ENCODE peak calls at places on chromosomes 12 and 14, in ten cellular contexts. R, H, E, A, F, I, Q, Y, C and W are unnamed samples.

GRCh38 chr14:103308717-103309616 is 25.1 kb upstream of the EIF5 start:
- DNase-seq in R (no peak), H (no peak), E (no peak), A (no peak), F (no peak), I (no peak), Q (peak), Y (no peak), C (no peak), W (no peak)

GRCh38 chr14:73461478-73462077 is 3.2 kb upstream of the NUMB start:
- DNase-seq in R (no peak), H (no peak), E (no peak), A (no peak), F (no peak), I (no peak), Q (no peak), Y (no peak), C (no peak), W (no peak)

GRCh38 chr12:65327207-65328076 is 49.0 kb downstream of the MSRB3 start:
- DNase-seq in R (no peak), H (no peak), E (no peak), A (no peak), F (peak), I (no peak), Q (no peak), Y (peak), C (no peak), W (no peak)

GRCh38 chr12:75844985-75845384 is 186.6 kb downstream of the PHLDA1 start:
- DNase-seq in R (no peak), H (no peak), E (no peak), A (no peak), F (no peak), I (no peak), Q (no peak), Y (no peak), C (no peak), W (no peak)

GRCh38 chr12:71392521-71393145 is 47.0 kb upstream of the LGR5 start:
- DNase-seq in R (peak), H (no peak), E (no peak), A (no peak), F (no peak), I (peak), Q (no peak), Y (peak), C (no peak), W (peak)

GRCh38 chr14:79395061-79395460 is 816.2 kb downstream of the DIO2 start:
- DNase-seq in R (no peak), H (no peak), E (no peak), A (no peak), F (no peak), I (no peak), Q (no peak), Y (peak), C (no peak), W (no peak)

GRCh38 chr14:49339130-49339529 is 247.1 kb downstream of the RPS29 start:
- DNase-seq in R (no peak), H (no peak), E (no peak), A (no peak), F (no peak), I (no peak), Q (no peak), Y (no peak), C (no peak), W (no peak)

GRCh38 chr14:103021817-103022668 is 35.3 kb downstream of the CDC42BPB start:
- DNase-seq in R (no peak), H (no peak), E (no peak), A (no peak), F (no peak), I (no peak), Q (no peak), Y (peak), C (no peak), W (no peak)

GRCh38 chr14:102805454-102805891 is 28.2 kb downstream of the TRAF3 start:
- DNase-seq in R (no peak), H (no peak), E (no peak), A (no peak), F (no peak), I (no peak), Q (no peak), Y (peak), C (no peak), W (peak)

GRCh38 chr12:120496353-120497340 is 734 bp downstream of the DYNLL1 start:
- DNase-seq in R (peak), H (no peak), E (peak), A (peak), F (peak), I (peak), Q (peak), Y (peak), C (peak), W (peak)
- TF ChIP-seq CTCF in R (peak), H (no peak), E (no peak), A (no peak), F (peak), I (no peak), Q (no peak), Y (no peak), C (no peak), W (peak)

GRCh38 chr14:55864890-55865655 is 253.1 kb upstream of the PELI2 start:
- DNase-seq in R (peak), H (no peak), E (no peak), A (no peak), F (no peak), I (no peak), Q (no peak), Y (no peak), C (no peak), W (no peak)
- TF ChIP-seq CTCF in R (peak), H (peak), E (no peak), A (no peak), F (no peak), I (no peak), Q (no peak), Y (no peak), C (no peak), W (peak)

DNA sequence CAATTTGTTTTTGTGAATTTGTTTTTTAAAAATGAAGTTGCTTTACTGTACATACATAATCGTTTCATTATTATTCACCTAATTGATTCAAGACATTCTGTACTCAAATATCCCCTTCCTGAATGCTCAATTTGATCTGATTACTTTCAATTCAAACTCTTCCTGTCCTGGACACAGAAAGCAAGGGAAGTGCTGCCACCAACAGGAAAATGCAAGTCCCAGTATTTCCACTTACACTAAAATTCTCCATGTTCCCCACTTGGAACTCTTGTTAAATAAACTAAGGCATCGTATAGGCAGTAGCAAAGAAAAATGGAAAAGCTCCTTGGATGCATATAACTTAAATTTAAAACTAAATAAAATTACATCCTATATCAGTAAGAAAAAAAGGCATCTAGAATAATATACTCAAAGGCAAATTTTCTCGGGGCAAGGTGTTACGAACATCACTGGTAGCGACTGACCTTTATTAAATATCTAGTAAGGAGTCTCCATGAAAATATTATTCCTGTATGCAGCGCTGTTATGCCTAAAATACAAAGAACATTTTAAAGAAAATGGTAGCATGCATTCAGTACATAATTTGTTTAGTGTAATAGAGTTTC is 72.0 kb upstream of the DBX2 start:
- DNase-seq in R (peak), H (no peak), E (no peak), A (no peak), F (no peak), I (peak), Q (no peak), Y (peak), C (no peak), W (no peak)
- TF ChIP-seq CTCF in R (peak), H (peak), E (no peak), A (no peak), F (no peak), I (no peak), Q (no peak), Y (peak), C (no peak), W (peak)

GRCh38 chr12:98745578-98746391 is 100.7 kb downstream of the APAF1 start:
- DNase-seq in R (peak), H (no peak), E (no peak), A (peak), F (peak), I (no peak), Q (no peak), Y (peak), C (no peak), W (peak)
- TF ChIP-seq CTCF in R (no peak), H (no peak), E (no peak), A (no peak), F (no peak), I (no peak), Q (no peak), Y (no peak), C (no peak), W (no peak)

DNA sequence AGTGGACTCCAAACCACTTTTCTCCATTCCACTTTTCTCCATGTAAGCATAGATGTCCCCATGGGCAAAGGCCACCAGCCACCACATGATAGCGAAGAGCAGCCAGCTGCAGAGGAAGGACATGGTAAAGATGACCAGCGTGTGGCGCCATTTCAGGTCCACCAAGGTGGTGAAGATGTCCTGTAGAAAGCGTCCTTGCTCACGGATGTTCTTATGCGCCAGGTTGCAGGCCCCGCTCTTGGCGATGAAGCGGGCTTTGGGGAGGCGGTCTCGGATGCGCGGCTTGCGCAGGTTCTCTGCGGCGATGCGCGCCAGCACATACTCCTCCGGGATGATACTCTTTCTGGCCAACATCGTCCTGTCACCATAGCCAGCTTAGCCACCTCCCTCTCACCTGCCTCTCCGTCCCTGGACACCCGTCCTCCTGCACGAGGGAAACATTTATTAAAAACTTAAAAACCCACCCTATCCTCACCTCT is 1.2 kb downstream of the KCNJ8 start:
- DNase-seq in R (peak), H (peak), E (no peak), A (peak), F (peak), I (no peak), Q (peak), Y (peak), C (peak), W (no peak)
- TF ChIP-seq CTCF in R (peak), H (peak), E (no peak), A (peak), F (peak), I (no peak), Q (peak), Y (peak), C (no peak), W (peak)

GRCh38 chr12:120620624-120621023 is 19.8 kb upstream of the CABP1 start:
- DNase-seq in R (no peak), H (no peak), E (peak), A (no peak), F (no peak), I (no peak), Q (no peak), Y (no peak), C (no peak), W (no peak)

GRCh38 chr12:120630139-120630895 is 10.1 kb upstream of the CABP1 start:
- DNase-seq in R (no peak), H (no peak), E (no peak), A (no peak), F (no peak), I (no peak), Q (no peak), Y (no peak), C (no peak), W (no peak)

GRCh38 chr12:120628919-120629318 is 11.5 kb upstream of the CABP1 start:
- DNase-seq in R (peak), H (no peak), E (peak), A (no peak), F (no peak), I (no peak), Q (no peak), Y (no peak), C (no peak), W (no peak)

GRCh38 chr12:120631097-120631496 is 9.3 kb upstream of the CABP1 start:
- DNase-seq in R (no peak), H (no peak), E (no peak), A (no peak), F (no peak), I (no peak), Q (no peak), Y (no peak), C (no peak), W (no peak)

DNA sequence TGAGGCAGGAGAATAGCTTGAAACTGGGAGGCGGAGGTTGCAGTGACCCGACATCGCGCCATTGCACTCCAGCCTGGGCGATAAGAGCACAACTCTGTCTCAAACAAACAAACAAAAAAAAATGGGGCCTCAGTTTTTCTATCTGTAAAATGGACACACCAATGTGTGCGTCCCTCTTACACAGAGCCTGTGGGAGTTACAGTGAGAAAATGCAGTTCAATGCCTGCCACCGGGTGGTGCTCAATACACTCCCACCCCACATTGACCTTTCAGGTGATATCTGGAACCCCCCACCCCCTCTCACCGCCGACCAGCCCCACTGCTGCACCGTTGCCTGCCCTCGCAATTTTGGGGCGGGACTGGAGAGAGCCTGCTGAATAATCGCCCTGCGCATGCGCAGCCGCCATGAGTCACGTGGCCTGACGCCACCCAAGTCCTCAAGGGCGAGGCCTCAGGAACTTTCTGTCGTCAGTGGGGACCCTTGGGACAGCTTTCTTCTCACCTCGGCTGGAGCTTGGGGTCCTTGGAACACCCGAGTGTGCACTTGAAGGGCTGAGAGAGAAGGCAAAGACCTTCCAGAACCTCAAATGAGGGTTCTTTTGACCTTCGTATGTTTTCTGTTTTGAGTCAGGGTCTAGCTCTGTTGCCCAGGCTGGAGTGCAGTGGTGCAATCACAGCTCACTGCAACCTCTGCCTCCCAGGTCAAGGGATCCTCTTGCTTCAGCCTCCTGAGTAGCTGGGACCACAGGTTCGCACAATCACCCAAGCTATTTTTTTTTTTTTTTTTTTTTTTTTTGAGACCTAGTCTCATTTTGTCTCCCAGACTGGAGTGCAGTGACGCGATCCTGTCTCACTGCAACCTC is 14.6 kb upstream of the CABP1 start:
- DNase-seq in R (peak), H (no peak), E (no peak), A (no peak), F (no peak), I (no peak), Q (no peak), Y (no peak), C (no peak), W (peak)
- TF ChIP-seq CTCF in R (peak), H (peak), E (no peak), A (no peak), F (no peak), I (peak), Q (no peak), Y (no peak), C (no peak), W (peak)

DNA sequence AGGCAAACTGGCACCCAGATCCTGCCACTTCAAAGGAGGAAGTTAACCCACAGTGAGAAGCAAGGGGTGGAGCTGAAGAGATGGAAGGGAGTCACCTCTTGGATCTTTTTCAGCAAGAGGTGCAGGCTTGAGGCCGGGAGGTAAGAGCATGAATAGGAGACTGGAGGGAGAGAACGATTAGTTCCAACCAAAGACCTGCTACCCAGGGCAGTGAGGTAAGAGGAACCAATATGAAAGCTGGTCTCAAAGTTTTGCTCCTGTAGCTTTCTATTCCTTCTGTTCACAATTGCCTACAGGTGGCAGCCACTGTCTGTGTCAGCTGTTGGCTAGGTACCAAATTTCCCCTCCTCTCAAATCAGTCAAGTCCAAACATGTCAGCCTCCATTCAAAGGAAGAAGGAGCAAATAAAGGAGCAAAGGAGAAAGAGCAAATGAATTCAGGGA is 14.9 kb upstream of the TAC3 start:
- DNase-seq in R (peak), H (no peak), E (no peak), A (no peak), F (no peak), I (peak), Q (no peak), Y (no peak), C (no peak), W (peak)
- TF ChIP-seq CTCF in R (peak), H (no peak), E (no peak), A (no peak), F (no peak), I (no peak), Q (no peak), Y (no peak), C (no peak), W (peak)

GRCh38 chr12:2797721-2798418 is 3.1 kb downstream of the FKBP4 start:
- DNase-seq in R (no peak), H (no peak), E (peak), A (peak), F (peak), I (no peak), Q (no peak), Y (peak), C (no peak), W (no peak)

GRCh38 chr12:2794736-2795289 is at the start of gene FKBP4:
- DNase-seq in R (peak), H (peak), E (peak), A (peak), F (peak), I (peak), Q (peak), Y (peak), C (peak), W (peak)

GRCh38 chr12:2795291-2796186 is 769 bp downstream of the FKBP4 start:
- DNase-seq in R (peak), H (peak), E (peak), A (peak), F (peak), I (peak), Q (peak), Y (peak), C (peak), W (peak)

GRCh38 chr12:2794261-2794735 is 472 bp upstream of the FKBP4 start:
- DNase-seq in R (peak), H (no peak), E (no peak), A (no peak), F (no peak), I (no peak), Q (no peak), Y (peak), C (no peak), W (peak)

DNA sequence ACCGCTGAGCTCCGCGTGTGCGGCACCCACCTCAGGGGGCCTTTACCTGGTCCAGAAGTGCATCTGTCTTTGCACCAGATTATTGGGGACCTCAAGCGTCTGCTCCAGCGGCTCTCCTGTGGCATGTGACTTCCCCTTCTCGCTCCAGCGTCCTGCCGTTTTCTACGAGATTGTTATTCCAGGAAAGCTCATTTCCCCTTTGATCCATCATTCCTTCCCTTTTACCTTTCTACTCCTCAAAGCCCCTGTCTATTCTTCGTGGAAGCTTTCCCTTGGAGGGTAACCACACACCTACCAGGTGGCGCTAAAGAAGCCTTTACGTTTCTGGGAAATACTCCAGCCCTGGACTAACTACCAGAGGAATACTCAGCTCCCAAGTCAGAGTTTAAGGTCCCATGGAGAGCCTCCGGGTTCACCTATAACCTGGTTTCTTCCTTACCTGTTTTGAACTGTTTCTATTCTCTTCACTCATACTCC is 1.5 kb downstream of the FKBP4 start:
- DNase-seq in R (peak), H (no peak), E (no peak), A (no peak), F (no peak), I (no peak), Q (no peak), Y (no peak), C (no peak), W (no peak)
- TF ChIP-seq CTCF in R (peak), H (no peak), E (no peak), A (no peak), F (no peak), I (no peak), Q (no peak), Y (no peak), C (no peak), W (peak)